ENCODE peak calls at places on chromosomes 11 and 22, in five cellular contexts. F, B, Q, P and X are unnamed samples.

GRCh38 chr22:32701021-32701420 is 100.5 kb upstream of the TIMP3 start:
- DNase-seq in B (no peak), F (no peak), P (peak), Q (no peak), X (no peak)

GRCh38 chr11:45266693-45267451 is 19.3 kb downstream of the SYT13 start:
- DNase-seq in P (no peak), F (no peak), Q (peak), B (no peak), X (no peak)

GRCh38 chr22:32067613-32068012 is 24.6 kb downstream of the SLC5A1 start:
- DNase-seq in B (no peak), Q (no peak), P (no peak), F (no peak), X (no peak)

GRCh38 chr22:27489265-27489675 is 312.3 kb downstream of the MN1 start:
- DNase-seq in F (peak), Q (no peak), P (peak), B (no peak), X (peak)

GRCh38 chr11:128688896-128689546 is 4.9 kb upstream of the FLI1 start:
- DNase-seq in F (no peak), P (no peak), B (no peak), Q (no peak), X (no peak)

GRCh38 chr22:19463491-19464469 is 15.2 kb downstream of the UFD1 start:
- DNase-seq in F (peak), Q (no peak), B (peak), P (peak), X (no peak)

GRCh38 chr11:102111787-102112653 is 1.8 kb downstream of the YAP1 start:
- DNase-seq in Q (peak), P (peak), F (peak), B (no peak), X (peak)

GRCh38 chr11:71331631-71332030 is 79.3 kb upstream of the SHANK2 start:
- DNase-seq in F (no peak), P (no peak), B (no peak), Q (no peak), X (no peak)

GRCh38 chr22:47345025-47345424 is 582.6 kb downstream of the TBC1D22A start:
- DNase-seq in P (no peak), Q (no peak), B (no peak), F (no peak), X (no peak)

GRCh38 chr11:60972182-60973030 is 926 bp downstream of the CD6 start:
- DNase-seq in Q (no peak), B (no peak), F (no peak), P (no peak), X (no peak)

GRCh38 chr11:110022548-110022947 is 70.6 kb upstream of the ZC3H12C start:
- DNase-seq in P (no peak), F (peak), B (no peak), Q (no peak), X (no peak)

GRCh38 chr11:57376095-57376812 is 4.7 kb downstream of the PRG3 start:
- DNase-seq in B (no peak), Q (no peak), F (no peak), P (no peak), X (no peak)

GRCh38 chr11:68839953-68840641 is 1.6 kb downstream of the CPT1A start:
- DNase-seq in B (no peak), Q (peak), P (peak), F (peak), X (peak)

GRCh38 chr11:106087815-106088435 is 10.5 kb downstream of the AASDHPPT start:
- DNase-seq in F (peak), P (peak), Q (peak), B (peak), X (no peak)

GRCh38 chr11:69912911-69913451 is 93.8 kb upstream of the FGF3 start:
- DNase-seq in P (peak), B (no peak), F (peak), Q (peak), X (no peak)

GRCh38 chr11:76800466-76801200 is 17.5 kb downstream of the TSKU start:
- DNase-seq in Q (no peak), F (no peak), B (no peak), P (no peak), X (no peak)

GRCh38 chr11:112962854-112963367 is 1.7 kb downstream of the NCAM1 start:
- DNase-seq in P (peak), B (peak), F (no peak), Q (peak), X (no peak)

GRCh38 chr11:133228406-133229330 is 303.6 kb downstream of the OPCML start:
- DNase-seq in Q (no peak), P (no peak), B (peak), F (no peak), X (no peak)

GRCh38 chr11:73652046-73652730 is 5.8 kb downstream of the PLEKHB1 start:
- DNase-seq in Q (no peak), P (no peak), F (no peak), B (no peak), X (no peak)
- H3K4me3 ChIP-seq in Q (no peak), P (no peak), F (no peak), B (no peak), X (no peak)

GRCh38 chr11:33157103-33158027 is 3.9 kb downstream of the CSTF3 start:
- DNase-seq in P (peak), Q (no peak), F (peak), B (no peak), X (no peak)
- H3K4me3 ChIP-seq in P (peak), Q (peak), F (no peak), B (no peak), X (no peak)

GRCh38 chr11:9604134-9604533 is 30.7 kb downstream of the WEE1 start:
- DNase-seq in P (no peak), B (no peak), Q (no peak), F (peak), X (no peak)

GRCh38 chr11:9600651-9601040 is 27.2 kb downstream of the WEE1 start:
- DNase-seq in F (no peak), B (no peak), Q (no peak), P (peak), X (no peak)

GRCh38 chr11:9600166-9600565 is 26.7 kb downstream of the WEE1 start:
- DNase-seq in Q (no peak), F (no peak), P (no peak), B (no peak), X (no peak)

GRCh38 chr11:9601876-9602199 is 28.4 kb downstream of the WEE1 start:
- DNase-seq in P (no peak), Q (no peak), B (no peak), F (no peak), X (no peak)

GRCh38 chr11:9601041-9601875 is 27.8 kb downstream of the WEE1 start:
- DNase-seq in B (no peak), F (peak), P (peak), Q (peak), X (peak)
- H3K4me3 ChIP-seq in B (no peak), F (no peak), P (no peak), Q (peak), X (no peak)

DNA sequence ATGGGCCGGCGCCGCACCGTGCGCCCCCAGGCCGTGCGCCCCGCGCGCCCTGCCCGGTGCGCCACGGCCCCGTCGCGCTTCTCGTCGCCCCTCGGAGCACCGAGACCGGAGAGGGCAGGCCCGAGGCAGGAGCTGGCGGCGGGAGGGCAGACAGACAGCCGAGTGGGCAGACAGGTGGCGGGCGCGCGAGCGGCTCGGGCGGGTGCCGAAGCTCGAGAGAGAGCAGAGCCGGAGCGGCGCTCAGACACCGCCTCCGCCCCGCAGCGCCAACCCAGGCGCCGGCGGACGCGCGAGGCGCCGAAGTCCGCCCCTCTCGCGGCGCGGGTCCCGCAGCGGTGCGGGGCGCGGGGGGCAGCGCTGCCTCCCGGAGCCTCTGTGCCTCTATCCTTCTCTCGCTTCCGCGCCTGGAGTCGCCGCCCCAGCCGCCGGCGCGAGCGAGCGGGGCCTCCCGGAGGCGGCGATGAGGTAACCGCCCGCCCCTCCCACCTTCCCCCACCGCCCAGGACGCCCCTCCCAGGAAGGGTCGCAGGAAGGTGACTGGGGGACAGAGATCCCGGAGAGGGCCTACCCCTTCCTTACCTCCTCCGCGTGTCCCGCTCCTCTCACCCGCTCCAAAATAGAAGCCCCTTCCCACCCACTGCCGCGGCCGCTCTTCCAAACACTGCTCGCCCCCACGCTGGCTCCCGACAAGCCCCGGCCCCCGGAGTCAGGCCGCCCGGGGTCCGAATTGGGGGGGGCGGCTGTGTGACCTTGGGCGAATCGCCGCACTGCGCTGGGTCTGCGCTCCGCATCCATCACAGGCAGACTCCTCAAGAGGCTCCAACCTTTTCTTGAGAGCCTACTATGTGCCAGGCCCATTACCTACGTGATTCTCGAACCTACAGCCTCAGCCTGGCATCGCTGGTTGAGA is at the start of gene RASL10A:
- DNase-seq in F (no peak), P (peak), B (no peak), Q (peak), X (no peak)
- H3K4me3 ChIP-seq in F (peak), P (peak), B (peak), Q (no peak), X (peak)

GRCh38 chr11:119205080-119205479 is 1.1 kb upstream of the CBL start:
- DNase-seq in P (no peak), F (no peak), Q (peak), B (peak), X (no peak)
- H3K4me3 ChIP-seq in P (peak), F (no peak), Q (peak), B (no peak), X (peak)

GRCh38 chr11:116052603-116053537 is 548.7 kb upstream of the CADM1 start:
- DNase-seq in P (no peak), B (no peak), Q (no peak), F (no peak), X (no peak)

GRCh38 chr11:116046127-116046526 is 541.9 kb upstream of the CADM1 start:
- DNase-seq in F (no peak), Q (no peak), B (no peak), P (no peak), X (no peak)

GRCh38 chr11:116053538-116053919 is 549.3 kb upstream of the CADM1 start:
- DNase-seq in Q (no peak), F (no peak), P (no peak), B (no peak), X (no peak)

GRCh38 chr11:116055064-116055463 is 550.8 kb upstream of the CADM1 start:
- DNase-seq in P (no peak), B (no peak), F (no peak), Q (no peak), X (no peak)

DNA sequence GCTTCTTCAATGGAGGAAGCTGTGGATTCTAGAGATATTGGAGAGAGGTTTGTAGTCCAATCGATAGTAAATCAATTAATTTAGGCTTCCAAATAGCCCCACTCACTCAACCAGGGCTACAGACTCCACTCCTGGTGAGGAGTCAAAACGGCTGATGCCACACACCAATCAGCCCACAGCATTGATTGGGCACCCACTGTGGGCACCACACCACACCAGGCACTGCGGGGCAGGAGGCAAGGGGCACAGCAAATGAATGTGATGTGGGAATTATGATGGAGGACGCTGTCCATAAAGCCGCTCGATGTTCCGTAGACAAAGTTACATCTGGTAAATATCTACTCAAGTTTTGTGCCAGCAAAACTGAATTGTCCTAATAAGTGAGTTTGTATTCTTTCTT is 547.3 kb upstream of the CADM1 start:
- DNase-seq in F (no peak), P (no peak), B (no peak), Q (no peak), X (no peak)
- H3K4me3 ChIP-seq in F (no peak), P (no peak), B (no peak), Q (no peak), X (no peak)

GRCh38 chr11:269146-269890 is 8.9 kb upstream of the NLRP6 start:
- DNase-seq in P (peak), F (peak), B (no peak), Q (peak), X (no peak)
- H3K4me3 ChIP-seq in P (peak), F (peak), B (no peak), Q (peak), X (no peak)

GRCh38 chr11:119262668-119263351 is 54.1 kb downstream of the MCAM start:
- DNase-seq in P (peak), Q (peak), F (peak), B (no peak), X (peak)

GRCh38 chr11:119254239-119254638 is 48.1 kb downstream of the CBL start:
- DNase-seq in Q (no peak), P (no peak), B (no peak), F (no peak), X (no peak)

GRCh38 chr11:119263352-119263940 is 53.5 kb downstream of the MCAM start:
- DNase-seq in P (peak), Q (no peak), F (peak), B (no peak), X (no peak)

GRCh38 chr11:119258983-119259382 is 52.8 kb downstream of the CBL start:
- DNase-seq in Q (peak), F (no peak), B (no peak), P (no peak), X (no peak)

DNA sequence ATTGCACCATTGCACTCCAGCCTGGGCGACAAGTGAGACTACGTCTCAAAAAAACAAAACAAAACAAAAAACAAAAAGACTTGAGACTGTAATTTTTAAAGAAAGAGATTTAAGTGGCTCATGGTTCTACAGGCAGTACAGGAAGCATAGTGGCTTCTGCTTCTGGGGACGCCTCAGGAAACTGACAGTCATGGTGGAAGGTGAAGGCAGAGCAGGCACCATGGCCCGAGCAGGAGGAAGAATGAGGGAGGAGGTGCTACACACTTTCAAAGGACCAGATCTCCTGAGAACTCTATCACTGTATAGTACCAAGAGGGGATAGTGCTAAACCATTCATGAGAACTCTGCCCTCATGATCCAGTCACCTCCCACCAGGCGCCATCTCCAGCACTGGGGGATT is 52.0 kb downstream of the CBL start:
- DNase-seq in B (no peak), F (no peak), P (no peak), Q (peak), X (no peak)
- H3K4me3 ChIP-seq in B (no peak), F (no peak), P (no peak), Q (no peak), X (no peak)

GRCh38 chr22:41482319-41482935 is 13.5 kb downstream of the ACO2 start:
- DNase-seq in P (peak), B (no peak), Q (peak), F (peak), X (no peak)
- H3K4me3 ChIP-seq in P (no peak), B (no peak), Q (no peak), F (no peak), X (no peak)

DNA sequence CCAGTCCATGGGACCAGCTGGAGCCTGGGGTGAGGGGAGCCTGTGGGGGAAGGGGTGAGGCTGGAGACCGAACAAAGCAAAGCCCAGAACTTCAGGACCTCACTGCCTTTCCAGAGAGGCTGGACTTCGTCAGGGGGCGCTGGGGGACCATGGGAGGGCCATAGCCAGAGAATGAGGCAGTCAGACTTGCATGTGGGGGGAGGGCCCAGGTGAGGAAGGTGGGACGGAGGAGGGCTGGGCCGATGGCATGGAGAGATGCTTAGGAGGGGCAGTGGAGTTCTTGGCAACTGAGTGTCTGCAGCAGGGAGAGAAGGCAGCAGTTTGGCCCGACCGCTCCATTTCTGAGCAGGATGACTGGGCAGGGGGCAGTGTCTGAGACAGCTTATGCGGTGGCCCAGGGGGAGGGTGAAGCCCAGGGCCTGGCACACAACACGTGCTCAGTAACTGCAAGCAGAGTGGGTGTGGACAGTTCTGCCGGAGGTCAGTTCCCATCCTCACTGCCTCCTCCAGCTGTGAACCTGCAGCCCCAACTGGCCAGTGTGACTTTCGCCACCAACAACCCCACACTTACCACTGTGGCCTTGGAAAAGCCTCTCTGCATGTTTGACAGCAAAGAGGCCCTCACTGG is 796 bp downstream of the UPK3A start:
- DNase-seq in Q (no peak), B (no peak), F (no peak), P (no peak), X (no peak)
- H3K4me3 ChIP-seq in Q (no peak), B (no peak), F (no peak), P (no peak), X (no peak)